ENCODE peak calls at places on chromosome 2, in six cellular contexts. D is endothelial cell of umbilical vein, W is body of pancreas, T is breast epithelium, O is uterus, B is A549. K is an unnamed sample.
A peak's percentile ranks its signal among the peaks of the same experiment; 100 is the strongest.

GRCh38 chr2:19358242-19359020 is at the start of gene OSR1:
- DNase-seq in D (peak; percentile 13), O (peak; percentile 75), B (peak; percentile 69), W (peak; percentile 36), T (peak; percentile 61), K (peak; percentile 53)

GRCh38 chr2:129766594-129766993 is 212.9 kb upstream of the RAB6C start:
- DNase-seq in D (no peak), B (no peak), T (no peak), W (no peak), O (no peak), K (no peak)

GRCh38 chr2:70994445-70995226 is at the start of gene TEX261:
- DNase-seq in T (peak; percentile 76), O (peak; percentile 88), D (peak; percentile 92), B (peak; percentile 93), W (peak; percentile 90), K (peak; percentile 71)

GRCh38 chr2:96389728-96390127 is 54.2 kb downstream of the NCAPH start:
- DNase-seq in W (no peak), O (no peak), B (no peak), T (no peak), D (no peak), K (no peak)

GRCh38 chr2:68889500-68889899 is 18.3 kb upstream of the BMP10 start:
- DNase-seq in T (no peak), D (no peak), O (no peak), B (no peak), W (no peak), K (no peak)

GRCh38 chr2:10880586-10881321 is 31.0 kb upstream of the KCNF1 start:
- DNase-seq in O (no peak), B (no peak), W (no peak), T (no peak), D (no peak), K (no peak)

GRCh38 chr2:70946832-70947442 is 11.2 kb downstream of the ATP6V1B1 start:
- DNase-seq in D (peak; percentile 75), T (no peak), W (peak; percentile 67), B (peak; percentile 71), O (peak; percentile 36), K (no peak)

GRCh38 chr2:112881217-112882000 is 29.6 kb upstream of the IL37 start:
- DNase-seq in O (no peak), D (peak; percentile 65), T (no peak), W (peak; percentile 48), B (no peak), K (no peak)

GRCh38 chr2:101036562-101036961 is 34.5 kb downstream of the RPL31 start:
- DNase-seq in B (no peak), O (no peak), W (no peak), T (no peak), D (peak; percentile 53), K (no peak)

GRCh38 chr2:235665656-235666239 is 171.9 kb downstream of the AGAP1 start:
- DNase-seq in T (no peak), W (no peak), O (peak; percentile 60), D (peak; percentile 73), B (no peak), K (no peak)

GRCh38 chr2:44301111-44301510 is 25.8 kb downstream of the SLC3A1 start:
- DNase-seq in T (no peak), D (no peak), O (no peak), B (no peak), W (no peak), K (no peak)

GRCh38 chr2:63194175-63194574 is 143.5 kb downstream of the OTX1 start:
- DNase-seq in W (no peak), O (no peak), T (no peak), D (no peak), B (no peak), K (no peak)

GRCh38 chr2:207513577-207514257 is 16.0 kb upstream of the CREB1 start:
- DNase-seq in T (no peak), D (peak; percentile 23), W (no peak), B (no peak), O (no peak), K (no peak)

GRCh38 chr2:45123065-45123464 is 113.8 kb upstream of the SIX2 start:
- DNase-seq in D (no peak), W (no peak), O (no peak), T (no peak), B (no peak), K (no peak)

GRCh38 chr2:228318218-228318617 is 136.7 kb upstream of the SPHKAP start:
- DNase-seq in O (no peak), W (peak; percentile 63), D (no peak), T (no peak), B (peak; percentile 40), K (no peak)

GRCh38 chr2:59959944-59960343 is 593.5 kb downstream of the BCL11A start:
- DNase-seq in B (no peak), W (no peak), O (no peak), D (no peak), T (no peak), K (no peak)

GRCh38 chr2:157324331-157324843 is 1.2 kb downstream of the ERMN start:
- DNase-seq in B (no peak), D (no peak), T (no peak), O (no peak), W (no peak), K (no peak)

GRCh38 chr2:181231151-181231550 is 226.0 kb upstream of the ITGA4 start:
- DNase-seq in W (no peak), T (no peak), O (no peak), B (peak; percentile 2), D (no peak), K (no peak)

GRCh38 chr2:218357194-218358177 is 829 bp downstream of the CATIP start:
- DNase-seq in W (peak; percentile 12), B (peak; percentile 40), D (no peak), T (no peak), O (no peak), K (no peak)

GRCh38 chr2:112605926-112606325 is 21.5 kb downstream of the CHCHD5 start:
- DNase-seq in O (no peak), T (no peak), D (no peak), W (no peak), B (no peak), K (no peak)

GRCh38 chr2:75481041-75481836 is 79.5 kb downstream of the EVA1A start:
- DNase-seq in T (no peak), W (peak; percentile 26), B (peak; percentile 52), O (no peak), D (no peak), K (no peak)

GRCh38 chr2:121530210-121530562 is 494 bp upstream of the RNU4ATAC start:
- DNase-seq in T (peak; percentile 52), O (peak; percentile 72), W (peak; percentile 81), B (peak; percentile 84), D (peak; percentile 87), K (peak; percentile 24)

GRCh38 chr2:20988906-20989305 is 55.0 kb downstream of the APOB start:
- DNase-seq in W (no peak), T (no peak), B (no peak), O (no peak), D (no peak), K (no peak)

GRCh38 chr2:196277002-196277401 is 105.6 kb upstream of the STK17B start:
- DNase-seq in O (no peak), B (no peak), W (peak; percentile 8), D (peak; percentile 46), T (no peak), K (no peak)

GRCh38 chr2:234033174-234033573 is 17.3 kb upstream of the SPP2 start:
- DNase-seq in O (no peak), B (no peak), D (no peak), T (no peak), W (no peak), K (no peak)

GRCh38 chr2:148876190-148876588 is 1.2 kb downstream of the KIF5C start:
- DNase-seq in B (no peak), T (no peak), O (no peak), D (no peak), W (no peak), K (no peak)

GRCh38 chr2:132632000-132632649 is 37.9 kb downstream of the LYPD1 start:
- DNase-seq in B (peak; percentile 19), O (no peak), T (no peak), W (no peak), D (no peak), K (no peak)

GRCh38 chr2:152924722-152925121 is 206.3 kb downstream of the ARL6IP6 start:
- DNase-seq in W (peak; percentile 46), O (no peak), B (no peak), D (no peak), T (peak; percentile 81), K (no peak)

GRCh38 chr2:42086500-42086953 is 38.7 kb downstream of the PKDCC start:
- DNase-seq in T (no peak), W (peak; percentile 66), B (peak; percentile 80), D (peak; percentile 69), O (peak; percentile 38), K (no peak)

GRCh38 chr2:50181212-50181611 is 850.7 kb downstream of the NRXN1 start:
- DNase-seq in O (no peak), D (no peak), W (no peak), B (peak; percentile 1), T (no peak), K (no peak)
- H3K27ac ChIP-seq in O (no peak overlapping the region), D (no peak overlapping the region), W (no peak overlapping the region), B (no peak overlapping the region), T (no peak overlapping the region), K (no peak overlapping the region)

DNA sequence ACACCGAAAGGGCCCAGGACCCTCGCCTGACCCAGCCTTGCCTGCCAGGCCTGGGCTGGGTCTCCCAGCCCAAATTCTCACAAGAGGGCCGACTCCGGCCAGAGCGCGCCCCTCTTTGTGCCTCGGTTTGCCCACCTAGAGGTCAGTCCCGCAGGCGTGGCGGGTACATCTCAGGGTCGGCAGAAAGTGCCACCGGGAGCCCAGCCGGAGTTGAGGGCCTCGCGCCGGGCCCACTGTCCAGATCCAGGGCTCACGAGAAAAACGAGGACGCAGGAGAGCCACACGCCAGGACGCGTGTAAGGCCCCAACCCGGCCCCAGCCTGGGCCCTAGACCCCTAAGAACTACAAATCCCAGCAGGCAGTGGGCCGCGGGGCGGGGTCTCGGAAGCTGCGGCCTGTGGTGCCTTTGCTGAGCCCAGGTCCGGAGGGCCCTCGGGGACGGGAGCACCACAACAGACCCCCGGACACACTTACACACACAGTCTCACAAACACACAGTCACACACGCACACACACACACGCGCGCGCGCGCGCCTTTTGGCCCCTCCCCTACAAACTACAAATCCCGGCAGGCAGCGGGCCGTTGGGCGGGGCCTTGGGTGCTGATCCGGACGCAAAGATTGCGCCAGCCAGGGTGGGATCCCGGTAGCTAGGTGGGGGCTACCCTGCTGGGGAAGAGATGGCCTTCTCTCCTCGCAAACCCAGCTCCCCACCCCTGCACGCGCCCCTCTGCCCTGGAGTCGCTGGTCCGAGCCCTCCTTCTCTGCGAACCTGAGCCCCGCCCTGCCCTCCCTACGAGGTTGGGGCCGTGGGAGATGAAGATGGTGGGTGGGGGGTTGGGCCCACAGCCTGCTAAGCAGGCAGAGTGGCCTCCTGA is at the start of gene SH2D6:
- DNase-seq in B (peak; percentile 93), O (peak; percentile 85), D (peak; percentile 86), T (peak; percentile 77), W (peak; percentile 83), K (peak; percentile 77)
- TF ChIP-seq POLR2A in B (peak; percentile 42), O (peak; percentile 81), D (peak; percentile 62), T (peak; percentile 35), W (peak; percentile 72), K (peak; percentile 80)

DNA sequence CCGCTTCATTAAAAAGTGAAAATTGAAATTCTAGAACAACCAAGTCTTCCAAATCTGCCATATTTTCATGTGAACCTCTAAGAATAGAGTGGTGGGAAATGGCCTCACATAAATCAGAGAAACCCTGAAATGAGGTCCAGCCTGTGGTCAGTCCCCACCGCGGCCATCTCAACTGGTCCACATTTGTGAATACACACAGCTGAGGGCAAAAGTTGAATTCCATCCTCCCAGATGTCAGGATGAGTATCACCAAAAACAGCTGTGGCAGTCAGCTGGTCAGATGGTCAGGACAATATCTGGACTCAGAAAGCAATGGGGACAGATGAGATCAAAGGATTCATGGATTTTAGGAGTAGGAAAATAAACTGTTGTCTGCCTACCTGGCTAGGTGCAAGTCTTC is 219.4 kb upstream of the NCKAP5 start:
- DNase-seq in O (no peak), W (no peak), B (no peak), D (no peak), T (no peak), K (no peak)
- H3K4me1 ChIP-seq in O (no peaks in the 10 kb centered on the region), W (no peaks in the 10 kb centered on the region), B (no peaks in the 10 kb centered on the region), D (peaks cover 13% of the 10 kb centered on the region), T (no peaks in the 10 kb centered on the region), K (no peaks in the 10 kb centered on the region)

GRCh38 chr2:99422599-99422998 is 67.2 kb downstream of the REV1 start:
- DNase-seq in O (no peak), B (no peak), W (no peak), D (no peak), T (no peak), K (no peak)
- H3K27ac ChIP-seq in O (no peak overlapping the region), B (no peak overlapping the region), W (no peak overlapping the region), D (no peak overlapping the region), T (peak overlapping the region; percentile 13), K (peak overlapping the region; percentile 16)